ENCODE peak calls at places on chromosomes 16 and 17, in five cellular contexts. Q, K, T, V and G are unnamed samples.

GRCh38 chr17:68199837-68200688 is 47.8 kb upstream of the AMZ2 start:
- DNase-seq in Q (no peak), K (no peak), T (no peak), V (no peak), G (no peak)

GRCh38 chr16:76035689-76036088 is 241.5 kb upstream of the CNTNAP4 start:
- DNase-seq in Q (no peak), K (no peak), T (no peak), V (no peak), G (no peak)

GRCh38 chr17:59155439-59156177 is at the start of gene PRR11:
- DNase-seq in Q (peak), K (peak), T (peak), V (peak), G (peak)

GRCh38 chr17:19262650-19263620 is 25.8 kb downstream of the EPN2 start:
- DNase-seq in Q (no peak), K (no peak), T (no peak), V (no peak), G (no peak)

GRCh38 chr17:28370035-28370743 is at the start of gene VTN:
- DNase-seq in Q (peak), K (no peak), T (no peak), V (no peak), G (no peak)

GRCh38 chr17:16935241-16935663 is 36.7 kb downstream of the TNFRSF13B start:
- DNase-seq in Q (no peak), K (no peak), T (no peak), V (no peak), G (no peak)

GRCh38 chr17:73432624-73433190 is 120.9 kb upstream of the CDC42EP4 start:
- DNase-seq in Q (no peak), K (no peak), T (no peak), V (no peak), G (no peak)

GRCh38 chr16:71499775-71500364 is 10.7 kb upstream of the ZNF19 start:
- DNase-seq in Q (peak), K (peak), T (peak), V (no peak), G (peak)

GRCh38 chr17:1882836-1883235 is 53.0 kb downstream of the RPA1 start:
- DNase-seq in Q (no peak), K (no peak), T (peak), V (no peak), G (no peak)

GRCh38 chr16:565420-566330 is 1.1 kb upstream of the NHLRC4 start:
- DNase-seq in Q (no peak), K (no peak), T (no peak), V (no peak), G (no peak)

GRCh38 chr17:35915153-35915969 is 15.2 kb downstream of the RDM1 start:
- DNase-seq in Q (peak), K (no peak), T (no peak), V (no peak), G (no peak)

GRCh38 chr17:76092526-76093413 is 10.8 kb downstream of the EXOC7 start:
- DNase-seq in Q (no peak), K (no peak), T (no peak), V (no peak), G (no peak)